ENCODE peak calls at places on chromosomes 3 and 15, in six cellular contexts. F, J, H, L, W and Y are unnamed samples.

GRCh38 chr15:52351206-52351907 is 55.8 kb upstream of the MYO5C start:
- DNase-seq in F (no peak), J (peak; percentile 62), H (peak; percentile 30), L (no peak), W (no peak), Y (no peak)

GRCh38 chr3:147409143-147410121 is at the start of gene ZIC1:
- DNase-seq in F (no peak), J (no peak), H (no peak), L (no peak), W (no peak), Y (no peak)

GRCh38 chr3:169940486-169941181 is 26.0 kb upstream of the SEC62 start:
- DNase-seq in F (no peak), J (no peak), H (no peak), L (no peak), W (no peak), Y (no peak)

GRCh38 chr3:87088984-87089841 is 98.3 kb upstream of the VGLL3 start:
- DNase-seq in F (peak; percentile 76), J (peak; percentile 84), H (peak; percentile 49), L (no peak), W (peak; percentile 39), Y (no peak)

GRCh38 chr15:73572296-73572695 is 60.9 kb downstream of the NPTN start:
- DNase-seq in F (no peak), J (no peak), H (no peak), L (no peak), W (no peak), Y (no peak)

GRCh38 chr3:179957264-179957845 is 79.4 kb downstream of the PEX5L start:
- DNase-seq in F (no peak), J (no peak), H (no peak), L (no peak), W (no peak), Y (no peak)

GRCh38 chr3:139520028-139520737 is 19.4 kb downstream of the RBP1 start:
- DNase-seq in F (no peak), J (peak; percentile 35), H (peak; percentile 55), L (no peak), W (no peak), Y (peak; percentile 45)

GRCh38 chr15:38651328-38652038 is 86.9 kb upstream of the RASGRP1 start:
- DNase-seq in F (no peak), J (no peak), H (peak; percentile 50), L (no peak), W (no peak), Y (no peak)

GRCh38 chr15:76815421-76815820 is 89.7 kb downstream of the SCAPER start:
- DNase-seq in F (no peak), J (no peak), H (no peak), L (no peak), W (no peak), Y (no peak)

GRCh38 chr3:72288955-72289707 is 504.2 kb upstream of the PROK2 start:
- DNase-seq in F (peak; percentile 47), J (peak; percentile 74), H (peak; percentile 71), L (peak; percentile 71), W (no peak), Y (peak; percentile 20)

GRCh38 chr15:70087708-70088352 is 9.9 kb downstream of the TLE3 start:
- DNase-seq in F (no peak), J (no peak), H (no peak), L (no peak), W (no peak), Y (no peak)

GRCh38 chr3:139574026-139574947 is 34.7 kb upstream of the RBP1 start:
- DNase-seq in F (no peak), J (peak; percentile 9), H (no peak), L (no peak), W (peak; percentile 70), Y (peak; percentile 21)

GRCh38 chr15:74311734-74312444 is 55.6 kb downstream of the CYP11A1 start:
- DNase-seq in F (no peak), J (peak; percentile 23), H (peak; percentile 19), L (no peak), W (no peak), Y (peak; percentile 36)

GRCh38 chr3:43330981-43331380 is 44.6 kb downstream of the SNRK start:
- DNase-seq in F (no peak), J (no peak), H (no peak), L (no peak), W (no peak), Y (no peak)

GRCh38 chr3:58249358-58250092 is 11.9 kb downstream of the ABHD6 start:
- DNase-seq in F (no peak), J (peak; percentile 30), H (no peak), L (no peak), W (no peak), Y (no peak)

GRCh38 chr3:195236076-195236798 is 34.7 kb downstream of the XXYLT1 start:
- DNase-seq in F (no peak), J (no peak), H (no peak), L (peak; percentile 35), W (peak; percentile 8), Y (no peak)

GRCh38 chr3:32282578-32282977 is 44.1 kb downstream of the CMTM8 start:
- DNase-seq in F (no peak), J (no peak), H (no peak), L (no peak), W (no peak), Y (no peak)

GRCh38 chr3:32283304-32283703 is 44.8 kb downstream of the CMTM8 start:
- DNase-seq in F (no peak), J (no peak), H (no peak), L (no peak), W (no peak), Y (no peak)

GRCh38 chr3:32278714-32279113 is 40.2 kb downstream of the CMTM8 start:
- DNase-seq in F (no peak), J (peak; percentile 51), H (peak; percentile 84), L (no peak), W (no peak), Y (peak; percentile 30)

GRCh38 chr3:32281570-32282106 is 43.2 kb downstream of the CMTM8 start:
- DNase-seq in F (no peak), J (no peak), H (no peak), L (no peak), W (no peak), Y (no peak)

DNA sequence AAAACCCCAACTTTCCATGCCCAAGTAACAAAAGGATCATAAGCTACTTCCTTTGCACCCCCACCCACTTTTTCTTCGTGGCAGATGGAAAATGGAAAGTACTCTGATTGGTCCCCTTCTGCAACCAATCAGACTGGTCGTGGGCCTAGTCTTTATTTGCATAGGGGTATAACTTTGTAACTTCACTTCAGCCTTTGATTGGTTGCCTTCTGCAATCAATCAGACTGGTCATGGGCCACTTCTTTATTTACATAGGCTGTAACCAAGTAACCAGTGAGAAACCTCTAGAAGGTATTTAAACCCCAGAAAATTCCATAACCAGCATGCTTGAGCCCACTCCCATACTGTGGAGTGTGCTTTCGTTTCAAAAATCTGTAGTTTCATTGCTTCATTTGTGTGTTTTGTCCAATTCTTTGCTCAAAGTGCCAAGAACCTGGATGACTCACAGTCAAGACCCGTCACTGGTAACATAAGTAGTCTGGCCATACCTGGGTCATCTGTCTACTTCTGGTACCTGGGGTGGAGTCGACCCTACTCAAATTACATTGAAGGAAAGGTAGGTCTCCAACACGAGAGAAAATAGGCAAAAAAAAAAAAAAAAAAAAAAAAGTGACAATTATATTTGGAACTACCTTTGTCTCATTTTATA is 41.9 kb downstream of the CMTM8 start:
- DNase-seq in F (no peak), J (no peak), H (peak; percentile 20), L (no peak), W (no peak), Y (peak; percentile 47)
- TF ChIP-seq CTCF in F (no peak), J (no peak), H (no peak), L (no peak), W (no peak), Y (no peak)

DNA sequence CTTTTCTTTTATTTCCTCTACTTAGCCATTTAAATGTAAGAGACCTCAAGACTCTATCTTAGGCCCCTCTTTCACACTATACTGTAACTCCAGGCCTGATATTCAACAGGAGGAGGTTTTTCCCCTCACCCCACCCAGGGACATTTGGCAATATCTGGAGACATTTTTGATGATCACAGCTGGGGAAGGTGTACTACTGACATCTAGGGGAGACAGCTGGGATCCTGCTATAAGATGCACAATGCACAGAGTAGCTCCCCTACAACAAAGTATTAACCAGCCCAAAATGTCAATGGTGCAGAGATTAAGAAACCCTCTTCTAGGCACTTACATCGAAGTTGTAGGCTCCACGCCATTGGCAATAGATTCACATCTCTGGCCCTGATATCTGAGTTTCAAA is 517.5 kb upstream of the UBE2E2 start:
- DNase-seq in F (no peak), J (no peak), H (peak; percentile 58), L (no peak), W (no peak), Y (peak; percentile 45)
- TF ChIP-seq CTCF in F (peak; percentile 54), J (no peak), H (peak; percentile 79), L (no peak), W (no peak), Y (peak; percentile 57)

GRCh38 chr3:98519351-98519750 is 3.4 kb downstream of the CLDND1 start:
- DNase-seq in F (no peak), J (peak; percentile 11), H (peak; percentile 32), L (no peak), W (no peak), Y (no peak)

GRCh38 chr3:98522538-98523281 is at the start of gene CLDND1:
- DNase-seq in F (peak; percentile 83), J (peak; percentile 97), H (peak; percentile 98), L (peak; percentile 93), W (peak; percentile 97), Y (peak; percentile 98)

GRCh38 chr3:98525494-98525893 is 2.8 kb upstream of the CLDND1 start:
- DNase-seq in F (no peak), J (no peak), H (no peak), L (no peak), W (no peak), Y (no peak)

GRCh38 chr3:98518816-98519215 is 3.9 kb downstream of the CLDND1 start:
- DNase-seq in F (no peak), J (no peak), H (no peak), L (no peak), W (no peak), Y (no peak)

DNA sequence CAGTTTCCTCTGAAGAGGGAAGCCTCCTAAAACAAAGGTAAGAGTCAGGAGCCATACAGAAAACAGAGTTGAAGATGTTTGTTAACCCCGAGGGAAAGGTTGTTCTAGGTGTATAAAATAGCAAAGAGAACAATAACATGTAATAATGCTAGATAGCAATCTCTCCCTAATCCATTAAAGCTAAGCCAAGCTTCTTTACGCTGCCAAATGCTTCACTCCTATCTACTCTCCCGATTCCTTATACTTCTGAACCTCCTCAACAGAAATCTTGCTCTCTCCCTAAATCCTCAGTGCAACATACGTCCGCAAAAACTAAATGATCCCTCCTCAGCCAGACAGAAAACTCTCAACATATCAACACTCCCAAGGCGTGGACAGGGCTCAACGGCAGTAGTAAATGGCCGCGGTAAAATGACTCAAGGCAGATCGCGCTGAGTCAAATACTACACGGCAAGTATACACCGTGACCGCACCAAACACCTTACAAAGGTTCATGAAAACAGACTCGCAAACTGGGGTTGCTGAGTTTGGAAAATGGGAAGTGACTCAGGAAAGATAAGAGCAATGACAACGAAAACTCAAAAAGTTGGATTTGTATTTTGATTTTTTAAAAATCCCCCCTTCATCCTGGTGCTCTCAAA is 685 bp downstream of the CLDND1 start:
- DNase-seq in F (peak; percentile 23), J (peak; percentile 62), H (peak; percentile 87), L (peak; percentile 43), W (peak; percentile 42), Y (peak; percentile 74)
- TF ChIP-seq CTCF in F (no peak), J (no peak), H (no peak), L (no peak), W (no peak), Y (no peak)

DNA sequence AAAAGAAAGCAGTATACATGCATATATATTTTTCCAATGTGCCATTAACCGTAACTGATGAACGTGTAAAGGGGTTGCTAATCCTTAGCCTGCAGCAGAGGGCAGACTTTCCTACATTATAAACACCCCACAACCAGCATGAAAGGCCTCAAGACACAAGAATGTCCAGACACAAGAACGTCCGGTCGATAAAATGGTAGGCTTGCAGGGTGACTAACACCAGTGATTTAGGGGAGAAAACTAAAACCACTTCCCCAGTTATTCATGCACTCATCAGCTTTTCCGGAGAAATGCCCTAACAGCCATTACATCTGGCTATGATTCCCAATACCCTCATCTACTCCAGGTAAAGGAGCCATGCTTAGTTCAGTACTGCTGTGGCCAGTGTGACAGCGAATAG is 57.4 kb downstream of the LRTM1 start:
- DNase-seq in F (peak; percentile 95), J (peak; percentile 94), H (peak; percentile 63), L (no peak), W (peak; percentile 22), Y (peak; percentile 77)
- TF ChIP-seq CTCF in F (peak; percentile 75), J (peak; percentile 78), H (peak; percentile 73), L (peak; percentile 47), W (no peak), Y (peak; percentile 69)